ENCODE peak calls at places on chromosomes 7 and 10, in eight cellular contexts. One of them, this sample, is unnamed.

GRCh38 chr10:99927719-99928280 is 81.9 kb downstream of the DNMBP start:
- DNase-seq in Karpas-422: no peak
- DNase-seq in AG04450: no peak
- DNase-seq in renal cortical epithelial cell: peak
- DNase-seq in head of caudate nucleus: no peak
- DNase-seq in effector CD4-positive, alpha-beta T cell: no peak
- DNase-seq in amniotic stem cell: no peak
- DNase-seq in islet precursor cell: no peak
- DNase-seq in this sample: no peak

GRCh38 chr10:91514025-91514424 is 103.9 kb downstream of the HECTD2 start:
- DNase-seq in Karpas-422: no peak
- DNase-seq in AG04450: no peak
- DNase-seq in islet precursor cell: no peak
- DNase-seq in renal cortical epithelial cell: no peak
- DNase-seq in head of caudate nucleus: no peak
- DNase-seq in amniotic stem cell: no peak
- DNase-seq in effector CD4-positive, alpha-beta T cell: no peak
- DNase-seq in this sample: no peak

GRCh38 chr7:133358728-133359127 is 105.8 kb downstream of the EXOC4 start:
- DNase-seq in AG04450: no peak
- DNase-seq in Karpas-422: no peak
- DNase-seq in amniotic stem cell: peak
- DNase-seq in islet precursor cell: no peak
- DNase-seq in renal cortical epithelial cell: no peak
- DNase-seq in head of caudate nucleus: no peak
- DNase-seq in effector CD4-positive, alpha-beta T cell: no peak
- DNase-seq in this sample: no peak

GRCh38 chr7:33727415-33727814 is 177.9 kb upstream of the BMPER start:
- DNase-seq in islet precursor cell: peak
- DNase-seq in effector CD4-positive, alpha-beta T cell: no peak
- DNase-seq in amniotic stem cell: no peak
- DNase-seq in Karpas-422: peak
- DNase-seq in head of caudate nucleus: no peak
- DNase-seq in renal cortical epithelial cell: no peak
- DNase-seq in AG04450: no peak
- DNase-seq in this sample: no peak

GRCh38 chr7:53272081-53272480 is 236.6 kb downstream of the POM121L12 start:
- DNase-seq in AG04450: no peak
- DNase-seq in renal cortical epithelial cell: no peak
- DNase-seq in effector CD4-positive, alpha-beta T cell: no peak
- DNase-seq in islet precursor cell: no peak
- DNase-seq in amniotic stem cell: no peak
- DNase-seq in head of caudate nucleus: no peak
- DNase-seq in Karpas-422: no peak
- DNase-seq in this sample: no peak

GRCh38 chr10:44946201-44946600 is 13.4 kb upstream of the RASSF4 start:
- DNase-seq in renal cortical epithelial cell: peak
- DNase-seq in AG04450: no peak
- DNase-seq in effector CD4-positive, alpha-beta T cell: no peak
- DNase-seq in amniotic stem cell: no peak
- DNase-seq in Karpas-422: no peak
- DNase-seq in head of caudate nucleus: no peak
- DNase-seq in islet precursor cell: peak
- DNase-seq in this sample: no peak

GRCh38 chr7:30157217-30157616 is 22.4 kb downstream of the MTURN start:
- DNase-seq in amniotic stem cell: no peak
- DNase-seq in effector CD4-positive, alpha-beta T cell: no peak
- DNase-seq in islet precursor cell: no peak
- DNase-seq in Karpas-422: no peak
- DNase-seq in head of caudate nucleus: no peak
- DNase-seq in renal cortical epithelial cell: no peak
- DNase-seq in AG04450: no peak
- DNase-seq in this sample: no peak

GRCh38 chr7:139124084-139124914 is 14.8 kb upstream of the ZC3HAV1 start:
- DNase-seq in AG04450: no peak
- DNase-seq in effector CD4-positive, alpha-beta T cell: no peak
- DNase-seq in Karpas-422: no peak
- DNase-seq in renal cortical epithelial cell: no peak
- DNase-seq in islet precursor cell: no peak
- DNase-seq in head of caudate nucleus: no peak
- DNase-seq in amniotic stem cell: no peak
- DNase-seq in this sample: no peak

GRCh38 chr7:126856691-126857291 is 395.9 kb downstream of the GRM8 start:
- DNase-seq in Karpas-422: peak
- DNase-seq in islet precursor cell: no peak
- DNase-seq in amniotic stem cell: no peak
- DNase-seq in renal cortical epithelial cell: peak
- DNase-seq in AG04450: no peak
- DNase-seq in head of caudate nucleus: no peak
- DNase-seq in effector CD4-positive, alpha-beta T cell: no peak
- DNase-seq in this sample: peak

GRCh38 chr7:145481985-145482384 is 634.6 kb upstream of the CNTNAP2 start:
- DNase-seq in Karpas-422: no peak
- DNase-seq in AG04450: no peak
- DNase-seq in amniotic stem cell: no peak
- DNase-seq in renal cortical epithelial cell: no peak
- DNase-seq in effector CD4-positive, alpha-beta T cell: no peak
- DNase-seq in head of caudate nucleus: no peak
- DNase-seq in islet precursor cell: no peak
- DNase-seq in this sample: no peak

GRCh38 chr10:13847201-13847631 is 260.5 kb downstream of the PRPF18 start:
- DNase-seq in amniotic stem cell: no peak
- DNase-seq in islet precursor cell: peak
- DNase-seq in head of caudate nucleus: no peak
- DNase-seq in effector CD4-positive, alpha-beta T cell: no peak
- DNase-seq in AG04450: no peak
- DNase-seq in renal cortical epithelial cell: no peak
- DNase-seq in Karpas-422: no peak
- DNase-seq in this sample: no peak

GRCh38 chr7:26278769-26279168 is 12.9 kb upstream of the SNX10 start:
- DNase-seq in AG04450: no peak
- DNase-seq in head of caudate nucleus: no peak
- DNase-seq in Karpas-422: peak
- DNase-seq in amniotic stem cell: no peak
- DNase-seq in effector CD4-positive, alpha-beta T cell: no peak
- DNase-seq in islet precursor cell: no peak
- DNase-seq in renal cortical epithelial cell: peak
- DNase-seq in this sample: peak

GRCh38 chr7:79245623-79246249 is 207.7 kb downstream of the MAGI2 start:
- DNase-seq in effector CD4-positive, alpha-beta T cell: no peak
- DNase-seq in islet precursor cell: no peak
- DNase-seq in amniotic stem cell: no peak
- DNase-seq in renal cortical epithelial cell: no peak
- DNase-seq in AG04450: no peak
- DNase-seq in Karpas-422: no peak
- DNase-seq in head of caudate nucleus: no peak
- DNase-seq in this sample: no peak

GRCh38 chr7:1736826-1737225 is 66.7 kb downstream of the ELFN1 start:
- DNase-seq in effector CD4-positive, alpha-beta T cell: no peak
- DNase-seq in renal cortical epithelial cell: no peak
- DNase-seq in islet precursor cell: no peak
- DNase-seq in amniotic stem cell: no peak
- DNase-seq in Karpas-422: no peak
- DNase-seq in AG04450: no peak
- DNase-seq in head of caudate nucleus: no peak
- DNase-seq in this sample: no peak

GRCh38 chr10:59905066-59905734 is 1.2 kb downstream of the CCDC6 start:
- DNase-seq in head of caudate nucleus: peak
- DNase-seq in AG04450: no peak
- DNase-seq in Karpas-422: peak
- DNase-seq in islet precursor cell: peak
- DNase-seq in renal cortical epithelial cell: no peak
- DNase-seq in amniotic stem cell: no peak
- DNase-seq in effector CD4-positive, alpha-beta T cell: no peak
- DNase-seq in this sample: no peak

GRCh38 chr7:28957064-28957821 is 887 bp downstream of the TRIL start:
- DNase-seq in effector CD4-positive, alpha-beta T cell: no peak
- DNase-seq in AG04450: no peak
- DNase-seq in head of caudate nucleus: peak
- DNase-seq in amniotic stem cell: no peak
- DNase-seq in renal cortical epithelial cell: no peak
- DNase-seq in Karpas-422: no peak
- DNase-seq in islet precursor cell: peak
- DNase-seq in this sample: no peak

GRCh38 chr7:29319719-29320521 is 125.3 kb downstream of the CHN2 start:
- DNase-seq in effector CD4-positive, alpha-beta T cell: no peak
- DNase-seq in AG04450: no peak
- DNase-seq in Karpas-422: peak
- DNase-seq in amniotic stem cell: no peak
- DNase-seq in islet precursor cell: no peak
- DNase-seq in head of caudate nucleus: peak
- DNase-seq in renal cortical epithelial cell: no peak
- DNase-seq in this sample: no peak

GRCh38 chr7:43204081-43204480 is 91.6 kb downstream of the HECW1 start:
- DNase-seq in AG04450: peak
- DNase-seq in effector CD4-positive, alpha-beta T cell: no peak
- DNase-seq in amniotic stem cell: no peak
- DNase-seq in Karpas-422: no peak
- DNase-seq in head of caudate nucleus: no peak
- DNase-seq in renal cortical epithelial cell: peak
- DNase-seq in islet precursor cell: no peak
- DNase-seq in this sample: no peak

GRCh38 chr7:24334012-24334411 is 50.0 kb downstream of the NPY start:
- DNase-seq in effector CD4-positive, alpha-beta T cell: no peak
- DNase-seq in Karpas-422: no peak
- DNase-seq in renal cortical epithelial cell: no peak
- DNase-seq in amniotic stem cell: no peak
- DNase-seq in head of caudate nucleus: no peak
- DNase-seq in AG04450: no peak
- DNase-seq in islet precursor cell: no peak
- DNase-seq in this sample: no peak

GRCh38 chr10:79051766-79052165 is 17.0 kb upstream of the ZMIZ1 start:
- DNase-seq in AG04450: no peak
- DNase-seq in islet precursor cell: no peak
- DNase-seq in amniotic stem cell: no peak
- DNase-seq in head of caudate nucleus: no peak
- DNase-seq in Karpas-422: no peak
- DNase-seq in renal cortical epithelial cell: no peak
- DNase-seq in effector CD4-positive, alpha-beta T cell: no peak
- DNase-seq in this sample: no peak

GRCh38 chr7:12769464-12769863 is 82.0 kb downstream of the ARL4A start:
- DNase-seq in head of caudate nucleus: no peak
- DNase-seq in islet precursor cell: no peak
- DNase-seq in amniotic stem cell: no peak
- DNase-seq in renal cortical epithelial cell: no peak
- DNase-seq in AG04450: no peak
- DNase-seq in Karpas-422: no peak
- DNase-seq in effector CD4-positive, alpha-beta T cell: no peak
- DNase-seq in this sample: no peak

GRCh38 chr7:154775681-154776080 is 227.2 kb downstream of the PAXIP1 start:
- DNase-seq in amniotic stem cell: no peak
- DNase-seq in effector CD4-positive, alpha-beta T cell: no peak
- DNase-seq in islet precursor cell: no peak
- DNase-seq in renal cortical epithelial cell: no peak
- DNase-seq in head of caudate nucleus: no peak
- DNase-seq in Karpas-422: no peak
- DNase-seq in AG04450: no peak
- DNase-seq in this sample: no peak

GRCh38 chr10:128892005-128892404 is 575.0 kb upstream of the MGMT start:
- DNase-seq in amniotic stem cell: no peak
- DNase-seq in AG04450: no peak
- DNase-seq in head of caudate nucleus: no peak
- DNase-seq in islet precursor cell: peak
- DNase-seq in Karpas-422: no peak
- DNase-seq in effector CD4-positive, alpha-beta T cell: no peak
- DNase-seq in renal cortical epithelial cell: no peak
- DNase-seq in this sample: no peak

GRCh38 chr10:87661861-87662785 is 2.4 kb downstream of the PAPSS2 start:
- DNase-seq in head of caudate nucleus: no peak
- DNase-seq in AG04450: no peak
- DNase-seq in islet precursor cell: no peak
- DNase-seq in renal cortical epithelial cell: peak
- DNase-seq in effector CD4-positive, alpha-beta T cell: no peak
- DNase-seq in Karpas-422: no peak
- DNase-seq in amniotic stem cell: peak
- DNase-seq in this sample: no peak

GRCh38 chr10:52744057-52744819 is 28.3 kb downstream of the MBL2 start:
- DNase-seq in renal cortical epithelial cell: no peak
- DNase-seq in AG04450: no peak
- DNase-seq in Karpas-422: no peak
- DNase-seq in head of caudate nucleus: no peak
- DNase-seq in amniotic stem cell: no peak
- DNase-seq in islet precursor cell: peak
- DNase-seq in effector CD4-positive, alpha-beta T cell: no peak
- DNase-seq in this sample: no peak

GRCh38 chr7:28116034-28116433 is 64.6 kb downstream of the JAZF1 start:
- DNase-seq in Karpas-422: no peak
- DNase-seq in AG04450: no peak
- DNase-seq in amniotic stem cell: no peak
- DNase-seq in head of caudate nucleus: no peak
- DNase-seq in islet precursor cell: no peak
- DNase-seq in renal cortical epithelial cell: no peak
- DNase-seq in effector CD4-positive, alpha-beta T cell: no peak
- DNase-seq in this sample: no peak

GRCh38 chr10:124719213-124719851 is 24.8 kb downstream of the FAM53B start:
- DNase-seq in effector CD4-positive, alpha-beta T cell: peak
- DNase-seq in head of caudate nucleus: peak
- DNase-seq in Karpas-422: peak
- DNase-seq in renal cortical epithelial cell: no peak
- DNase-seq in AG04450: no peak
- DNase-seq in islet precursor cell: no peak
- DNase-seq in amniotic stem cell: no peak
- DNase-seq in this sample: no peak

GRCh38 chr7:45885264-45885882 is 2.9 kb upstream of the IGFBP1 start:
- DNase-seq in islet precursor cell: no peak
- DNase-seq in effector CD4-positive, alpha-beta T cell: no peak
- DNase-seq in Karpas-422: no peak
- DNase-seq in AG04450: no peak
- DNase-seq in amniotic stem cell: no peak
- DNase-seq in head of caudate nucleus: no peak
- DNase-seq in renal cortical epithelial cell: peak
- DNase-seq in this sample: peak

GRCh38 chr10:27245846-27246245 is 5.2 kb upstream of the ACBD5 start:
- DNase-seq in Karpas-422: no peak
- DNase-seq in renal cortical epithelial cell: no peak
- DNase-seq in head of caudate nucleus: no peak
- DNase-seq in AG04450: no peak
- DNase-seq in effector CD4-positive, alpha-beta T cell: no peak
- DNase-seq in islet precursor cell: no peak
- DNase-seq in amniotic stem cell: no peak
- DNase-seq in this sample: no peak

GRCh38 chr10:10847313-10847712 is 170.4 kb upstream of the CELF2 start:
- DNase-seq in AG04450: no peak
- DNase-seq in Karpas-422: no peak
- DNase-seq in head of caudate nucleus: peak
- DNase-seq in amniotic stem cell: no peak
- DNase-seq in effector CD4-positive, alpha-beta T cell: no peak
- DNase-seq in renal cortical epithelial cell: no peak
- DNase-seq in islet precursor cell: no peak
- DNase-seq in this sample: no peak

GRCh38 chr7:105650382-105650729 is 69.1 kb upstream of the EFCAB10 start:
- DNase-seq in amniotic stem cell: no peak
- DNase-seq in effector CD4-positive, alpha-beta T cell: no peak
- DNase-seq in head of caudate nucleus: no peak
- DNase-seq in AG04450: no peak
- DNase-seq in islet precursor cell: no peak
- DNase-seq in renal cortical epithelial cell: no peak
- DNase-seq in Karpas-422: peak
- DNase-seq in this sample: no peak

GRCh38 chr10:5544216-5544805 is 19.6 kb downstream of the CALML3 start:
- DNase-seq in AG04450: no peak
- DNase-seq in effector CD4-positive, alpha-beta T cell: no peak
- DNase-seq in head of caudate nucleus: no peak
- DNase-seq in renal cortical epithelial cell: no peak
- DNase-seq in amniotic stem cell: no peak
- DNase-seq in Karpas-422: no peak
- DNase-seq in islet precursor cell: peak
- DNase-seq in this sample: no peak

This sample was measured in HCT116.